ENCODE peak calls at places on chromosomes 16 and 17, in six cellular contexts. One of them, this sample, is unnamed.
A peak's percentile ranks its signal among the peaks of the same experiment; 100 is the strongest.

GRCh38 chr17:58710948-58711552 is 18.6 kb downstream of the RAD51C start:
- DNase-seq in skeletal muscle cell: no peak
- DNase-seq in body of pancreas: peak; percentile 63
- DNase-seq in fibroblast of mammary gland: peak; percentile 71
- DNase-seq in naive thymus-derived CD4-positive, alpha-beta T cell: no peak
- DNase-seq in HL-60: peak; percentile 41
- DNase-seq in this sample: peak; percentile 51

GRCh38 chr16:20359997-20360396 is 7.5 kb upstream of the UMOD start:
- DNase-seq in HL-60: no peak
- DNase-seq in naive thymus-derived CD4-positive, alpha-beta T cell: no peak
- DNase-seq in skeletal muscle cell: no peak
- DNase-seq in body of pancreas: peak; percentile 53
- DNase-seq in fibroblast of mammary gland: no peak
- DNase-seq in this sample: no peak

GRCh38 chr16:57960310-57960709 is 10.6 kb downstream of the CNGB1 start:
- DNase-seq in fibroblast of mammary gland: no peak
- DNase-seq in naive thymus-derived CD4-positive, alpha-beta T cell: no peak
- DNase-seq in skeletal muscle cell: no peak
- DNase-seq in HL-60: no peak
- DNase-seq in body of pancreas: no peak
- DNase-seq in this sample: no peak

GRCh38 chr17:1548032-1548431 is 14.6 kb downstream of the PITPNA start:
- DNase-seq in skeletal muscle cell: no peak
- DNase-seq in naive thymus-derived CD4-positive, alpha-beta T cell: no peak
- DNase-seq in fibroblast of mammary gland: no peak
- DNase-seq in body of pancreas: no peak
- DNase-seq in HL-60: no peak
- DNase-seq in this sample: no peak

GRCh38 chr17:48728232-48729231 is at the start of gene HOXB13:
- DNase-seq in fibroblast of mammary gland: peak; percentile 49
- DNase-seq in HL-60: no peak
- DNase-seq in body of pancreas: no peak
- DNase-seq in skeletal muscle cell: no peak
- DNase-seq in naive thymus-derived CD4-positive, alpha-beta T cell: no peak
- DNase-seq in this sample: peak; percentile 59

GRCh38 chr17:31789707-31790505 is 69.1 kb downstream of the COPRS start:
- DNase-seq in body of pancreas: no peak
- DNase-seq in skeletal muscle cell: no peak
- DNase-seq in naive thymus-derived CD4-positive, alpha-beta T cell: no peak
- DNase-seq in HL-60: no peak
- DNase-seq in fibroblast of mammary gland: no peak
- DNase-seq in this sample: no peak

GRCh38 chr17:49554694-49555494 is 20.8 kb upstream of the NXPH3 start:
- DNase-seq in HL-60: no peak
- DNase-seq in body of pancreas: no peak
- DNase-seq in fibroblast of mammary gland: no peak
- DNase-seq in naive thymus-derived CD4-positive, alpha-beta T cell: no peak
- DNase-seq in skeletal muscle cell: no peak
- DNase-seq in this sample: no peak

GRCh38 chr17:42287305-42288077 is 807 bp upstream of the STAT5A start:
- DNase-seq in body of pancreas: peak; percentile 20
- DNase-seq in HL-60: no peak
- DNase-seq in skeletal muscle cell: no peak
- DNase-seq in naive thymus-derived CD4-positive, alpha-beta T cell: peak; percentile 56
- DNase-seq in fibroblast of mammary gland: peak; percentile 31
- DNase-seq in this sample: no peak

GRCh38 chr16:320206-320605 is 32.3 kb downstream of the AXIN1 start:
- DNase-seq in naive thymus-derived CD4-positive, alpha-beta T cell: no peak
- DNase-seq in HL-60: no peak
- DNase-seq in skeletal muscle cell: no peak
- DNase-seq in fibroblast of mammary gland: no peak
- DNase-seq in body of pancreas: no peak
- DNase-seq in this sample: no peak

GRCh38 chr17:41009936-41010335 is 1.0 kb upstream of the KRTAP3-1 start:
- DNase-seq in HL-60: no peak
- DNase-seq in body of pancreas: no peak
- DNase-seq in naive thymus-derived CD4-positive, alpha-beta T cell: no peak
- DNase-seq in fibroblast of mammary gland: no peak
- DNase-seq in skeletal muscle cell: no peak
- DNase-seq in this sample: no peak

GRCh38 chr16:87834668-87835473 is 34.4 kb downstream of the SLC7A5 start:
- DNase-seq in fibroblast of mammary gland: peak; percentile 31
- DNase-seq in HL-60: no peak
- DNase-seq in naive thymus-derived CD4-positive, alpha-beta T cell: no peak
- DNase-seq in body of pancreas: no peak
- DNase-seq in skeletal muscle cell: no peak
- DNase-seq in this sample: no peak

GRCh38 chr17:1648582-1649115 is 1.0 kb downstream of the RILP start:
- DNase-seq in naive thymus-derived CD4-positive, alpha-beta T cell: peak; percentile 91
- DNase-seq in skeletal muscle cell: peak; percentile 77
- DNase-seq in fibroblast of mammary gland: peak; percentile 94
- DNase-seq in HL-60: peak; percentile 80
- DNase-seq in body of pancreas: peak; percentile 95
- DNase-seq in this sample: peak; percentile 90

GRCh38 chr16:19513377-19514053 is 8.4 kb downstream of the GDE1 start:
- DNase-seq in body of pancreas: no peak
- DNase-seq in skeletal muscle cell: no peak
- DNase-seq in fibroblast of mammary gland: no peak
- DNase-seq in naive thymus-derived CD4-positive, alpha-beta T cell: no peak
- DNase-seq in HL-60: peak; percentile 73
- DNase-seq in this sample: no peak

GRCh38 chr16:67150058-67150832 is 553 bp downstream of the B3GNT9 start:
- DNase-seq in body of pancreas: no peak
- DNase-seq in fibroblast of mammary gland: peak; percentile 80
- DNase-seq in naive thymus-derived CD4-positive, alpha-beta T cell: peak; percentile 64
- DNase-seq in skeletal muscle cell: no peak
- DNase-seq in HL-60: no peak
- DNase-seq in this sample: no peak

GRCh38 chr16:84047626-84048025 is 5.0 kb upstream of the SLC38A8 start:
- DNase-seq in body of pancreas: no peak
- DNase-seq in skeletal muscle cell: no peak
- DNase-seq in HL-60: no peak
- DNase-seq in naive thymus-derived CD4-positive, alpha-beta T cell: no peak
- DNase-seq in fibroblast of mammary gland: no peak
- DNase-seq in this sample: no peak

GRCh38 chr17:44772308-44773024 is 13.7 kb downstream of the ADAM11 start:
- DNase-seq in naive thymus-derived CD4-positive, alpha-beta T cell: no peak
- DNase-seq in skeletal muscle cell: no peak
- DNase-seq in HL-60: no peak
- DNase-seq in body of pancreas: no peak
- DNase-seq in fibroblast of mammary gland: no peak
- DNase-seq in this sample: no peak
- H3K4me3 ChIP-seq in naive thymus-derived CD4-positive, alpha-beta T cell: no peak overlapping the region
- H3K4me3 ChIP-seq in skeletal muscle cell: no peak overlapping the region
- H3K4me3 ChIP-seq in HL-60: no peak overlapping the region
- H3K4me3 ChIP-seq in body of pancreas: no peak overlapping the region
- H3K4me3 ChIP-seq in fibroblast of mammary gland: no peak overlapping the region
- H3K4me3 ChIP-seq in this sample: no peak overlapping the region

GRCh38 chr16:14088155-14088753 is 17.1 kb downstream of the MRTFB start:
- DNase-seq in skeletal muscle cell: peak; percentile 53
- DNase-seq in fibroblast of mammary gland: peak; percentile 77
- DNase-seq in body of pancreas: no peak
- DNase-seq in naive thymus-derived CD4-positive, alpha-beta T cell: no peak
- DNase-seq in HL-60: no peak
- DNase-seq in this sample: no peak
- H3K4me3 ChIP-seq in skeletal muscle cell: no peak overlapping the region
- H3K4me3 ChIP-seq in fibroblast of mammary gland: no peak overlapping the region
- H3K4me3 ChIP-seq in body of pancreas: no peak overlapping the region
- H3K4me3 ChIP-seq in naive thymus-derived CD4-positive, alpha-beta T cell: no peak overlapping the region
- H3K4me3 ChIP-seq in HL-60: no peak overlapping the region
- H3K4me3 ChIP-seq in this sample: no peak overlapping the region

GRCh38 chr16:86507173-86508027 is 2.9 kb upstream of the FOXF1 start:
- DNase-seq in HL-60: no peak
- DNase-seq in body of pancreas: no peak
- DNase-seq in naive thymus-derived CD4-positive, alpha-beta T cell: no peak
- DNase-seq in fibroblast of mammary gland: no peak
- DNase-seq in skeletal muscle cell: no peak
- DNase-seq in this sample: no peak
- H3K4me3 ChIP-seq in HL-60: no peak overlapping the region
- H3K4me3 ChIP-seq in body of pancreas: no peak overlapping the region
- H3K4me3 ChIP-seq in naive thymus-derived CD4-positive, alpha-beta T cell: no peak overlapping the region
- H3K4me3 ChIP-seq in fibroblast of mammary gland: no peak overlapping the region
- H3K4me3 ChIP-seq in skeletal muscle cell: peak overlapping the region; percentile 52
- H3K4me3 ChIP-seq in this sample: no peak overlapping the region

DNA sequence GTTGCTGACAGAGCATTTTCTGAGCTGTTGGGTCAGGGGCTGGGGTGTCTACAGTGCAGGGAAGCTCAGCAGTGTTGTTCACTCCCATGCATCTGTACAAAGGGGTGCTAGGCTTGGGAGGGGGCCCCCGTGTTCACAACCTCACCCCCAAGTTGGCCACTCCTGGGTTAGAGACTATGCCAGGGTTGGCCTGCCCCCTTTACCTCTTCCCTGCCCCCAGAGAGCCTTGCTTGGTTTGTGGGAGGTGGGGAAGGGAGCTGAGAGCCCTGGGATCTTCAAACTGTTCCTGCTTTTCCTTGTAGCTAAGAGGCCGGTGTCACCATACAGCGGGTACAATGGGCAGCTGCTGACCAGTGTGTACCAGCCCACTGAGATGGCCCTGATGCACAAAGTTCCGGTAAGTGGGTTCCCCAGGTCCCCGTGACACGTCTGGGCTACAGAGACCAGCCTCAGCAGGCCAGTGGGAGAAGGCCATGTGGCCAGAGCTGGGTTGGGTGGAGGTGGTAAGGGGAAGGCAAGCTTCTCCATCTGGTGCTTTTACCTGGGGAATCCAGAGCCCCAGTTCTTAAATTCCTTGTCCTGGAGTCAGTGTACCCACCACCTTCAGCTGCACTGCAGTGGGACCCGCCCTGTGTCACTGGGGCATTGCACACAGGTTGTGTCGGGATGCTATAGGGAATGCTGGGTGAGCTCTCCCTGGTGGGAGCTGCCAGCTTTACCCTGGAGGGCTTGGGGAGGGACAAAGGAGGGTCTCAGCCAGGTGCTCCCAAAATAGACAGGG is 11.8 kb downstream of the GPRC5C start:
- DNase-seq in skeletal muscle cell: no peak
- DNase-seq in body of pancreas: no peak
- DNase-seq in HL-60: no peak
- DNase-seq in fibroblast of mammary gland: no peak
- DNase-seq in naive thymus-derived CD4-positive, alpha-beta T cell: no peak
- DNase-seq in this sample: no peak
- H3K4me3 ChIP-seq in skeletal muscle cell: no peak overlapping the region
- H3K4me3 ChIP-seq in body of pancreas: no peak overlapping the region
- H3K4me3 ChIP-seq in HL-60: no peak overlapping the region
- H3K4me3 ChIP-seq in fibroblast of mammary gland: no peak overlapping the region
- H3K4me3 ChIP-seq in naive thymus-derived CD4-positive, alpha-beta T cell: no peak overlapping the region
- H3K4me3 ChIP-seq in this sample: no peak overlapping the region

GRCh38 chr16:71352466-71352865 is 6.1 kb upstream of the CALB2 start:
- DNase-seq in HL-60: no peak
- DNase-seq in body of pancreas: no peak
- DNase-seq in fibroblast of mammary gland: no peak
- DNase-seq in naive thymus-derived CD4-positive, alpha-beta T cell: no peak
- DNase-seq in skeletal muscle cell: no peak
- DNase-seq in this sample: no peak

GRCh38 chr16:71352963-71353460 is 5.5 kb upstream of the CALB2 start:
- DNase-seq in skeletal muscle cell: no peak
- DNase-seq in naive thymus-derived CD4-positive, alpha-beta T cell: no peak
- DNase-seq in body of pancreas: no peak
- DNase-seq in HL-60: no peak
- DNase-seq in fibroblast of mammary gland: no peak
- DNase-seq in this sample: no peak

GRCh38 chr16:71351558-71351901 is 7.0 kb upstream of the CALB2 start:
- DNase-seq in naive thymus-derived CD4-positive, alpha-beta T cell: no peak
- DNase-seq in HL-60: no peak
- DNase-seq in skeletal muscle cell: no peak
- DNase-seq in body of pancreas: peak; percentile 8
- DNase-seq in fibroblast of mammary gland: no peak
- DNase-seq in this sample: no peak

GRCh38 chr16:71354156-71354555 is 4.4 kb upstream of the CALB2 start:
- DNase-seq in fibroblast of mammary gland: no peak
- DNase-seq in HL-60: no peak
- DNase-seq in skeletal muscle cell: no peak
- DNase-seq in body of pancreas: no peak
- DNase-seq in naive thymus-derived CD4-positive, alpha-beta T cell: no peak
- DNase-seq in this sample: no peak

DNA sequence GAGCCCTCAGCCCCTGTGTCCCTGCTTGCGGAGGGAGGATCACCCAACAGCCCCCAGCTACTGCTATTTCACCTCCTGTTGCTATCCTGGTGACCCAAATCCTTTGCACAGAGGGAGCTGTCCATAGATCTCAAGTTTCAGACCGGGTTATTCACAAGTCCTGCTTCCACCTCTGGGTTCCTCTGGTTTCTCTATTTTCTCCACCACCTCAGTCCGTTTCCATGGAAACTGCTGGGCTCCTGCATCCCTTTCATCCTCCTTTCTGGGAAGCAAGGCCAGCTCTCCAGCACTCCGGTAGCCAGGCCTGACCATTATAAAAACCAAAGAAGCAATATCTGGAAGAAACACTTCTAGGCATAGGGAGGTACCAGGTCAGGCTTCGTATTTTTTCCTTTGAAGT is 4.8 kb upstream of the CALB2 start:
- DNase-seq in fibroblast of mammary gland: no peak
- DNase-seq in HL-60: no peak
- DNase-seq in skeletal muscle cell: no peak
- DNase-seq in body of pancreas: no peak
- DNase-seq in naive thymus-derived CD4-positive, alpha-beta T cell: no peak
- DNase-seq in this sample: no peak
- H3K4me3 ChIP-seq in fibroblast of mammary gland: no peak overlapping the region
- H3K4me3 ChIP-seq in HL-60: no peak overlapping the region
- H3K4me3 ChIP-seq in skeletal muscle cell: no peak overlapping the region
- H3K4me3 ChIP-seq in body of pancreas: no peak overlapping the region
- H3K4me3 ChIP-seq in naive thymus-derived CD4-positive, alpha-beta T cell: no peak overlapping the region
- H3K4me3 ChIP-seq in this sample: no peak overlapping the region

GRCh38 chr16:53209489-53209888 is 154.7 kb downstream of the CHD9 start:
- DNase-seq in skeletal muscle cell: no peak
- DNase-seq in body of pancreas: no peak
- DNase-seq in fibroblast of mammary gland: no peak
- DNase-seq in HL-60: no peak
- DNase-seq in naive thymus-derived CD4-positive, alpha-beta T cell: no peak
- DNase-seq in this sample: no peak
- H3K4me3 ChIP-seq in skeletal muscle cell: peak overlapping the region; percentile 56
- H3K4me3 ChIP-seq in body of pancreas: no peak overlapping the region
- H3K4me3 ChIP-seq in fibroblast of mammary gland: peak overlapping the region; percentile 50
- H3K4me3 ChIP-seq in HL-60: peak overlapping the region; percentile 45
- H3K4me3 ChIP-seq in naive thymus-derived CD4-positive, alpha-beta T cell: no peak overlapping the region
- H3K4me3 ChIP-seq in this sample: no peak overlapping the region